ENCODE peak calls at places on chromosomes 11 and 22, in five cellular contexts. M is mammary epithelial cell, E is vagina, I is fibroblast of pulmonary artery, C is OCI-LY7. Q is an unnamed sample.

GRCh38 chr22:35656284-35656752 is 8.1 kb downstream of the APOL6 start:
- DNase-seq in C (no peak), I (no peak), E (no peak), M (no peak), Q (peak; percentile 49)

GRCh38 chr11:131037873-131038272 is 121.6 kb upstream of the SNX19 start:
- DNase-seq in C (no peak), I (no peak), E (no peak), M (no peak), Q (no peak)

GRCh38 chr22:41915035-41915782 is at the start of gene SHISA8:
- DNase-seq in I (peak; percentile 29), M (peak; percentile 32), E (no peak), C (no peak), Q (no peak)

GRCh38 chr22:36977401-36977861 is 41.8 kb downstream of the TST start:
- DNase-seq in E (no peak), M (no peak), C (peak; percentile 90), I (no peak), Q (peak; percentile 20)

GRCh38 chr11:34630544-34630943 is 9.7 kb downstream of the EHF start:
- DNase-seq in E (no peak), C (no peak), I (no peak), M (no peak), Q (no peak)

GRCh38 chr11:9302448-9302847 is 11.9 kb downstream of the TMEM41B start:
- DNase-seq in M (no peak), E (no peak), I (no peak), C (no peak), Q (peak; percentile 47)

GRCh38 chr11:12119502-12119901 is 9.1 kb downstream of the MICAL2 start:
- DNase-seq in I (no peak), C (no peak), E (no peak), M (no peak), Q (no peak)

GRCh38 chr11:118841469-118842222 is 42.0 kb upstream of the CXCR5 start:
- DNase-seq in M (no peak), C (peak; percentile 34), I (no peak), E (no peak), Q (no peak)

GRCh38 chr11:115303929-115304328 is 200.3 kb downstream of the CADM1 start:
- DNase-seq in I (no peak), E (no peak), C (no peak), M (no peak), Q (no peak)

GRCh38 chr11:129457321-129457720 is 81.7 kb downstream of the BARX2 start:
- DNase-seq in M (no peak), I (no peak), E (no peak), C (no peak), Q (no peak)

GRCh38 chr11:74538680-74539079 is 45.2 kb upstream of the LIPT2 start:
- DNase-seq in E (no peak), C (no peak), M (peak; percentile 20), I (no peak), Q (no peak)

GRCh38 chr11:27229511-27230174 is 133.4 kb downstream of the CCDC34 start:
- DNase-seq in M (no peak), E (no peak), I (no peak), C (no peak), Q (peak; percentile 68)

GRCh38 chr11:27231519-27231918 is 131.5 kb downstream of the CCDC34 start:
- DNase-seq in I (peak; percentile 67), E (no peak), C (no peak), M (no peak), Q (no peak)

GRCh38 chr11:27228232-27228631 is 134.8 kb downstream of the CCDC34 start:
- DNase-seq in I (no peak), C (no peak), M (peak; percentile 88), E (no peak), Q (no peak)

GRCh38 chr11:27228891-27229290 is 134.1 kb downstream of the CCDC34 start:
- DNase-seq in I (no peak), C (no peak), E (no peak), M (no peak), Q (no peak)

GRCh38 chr11:27230175-27230565 is 132.8 kb downstream of the CCDC34 start:
- DNase-seq in M (no peak), I (no peak), C (no peak), E (no peak), Q (no peak)
- H3K4me3 ChIP-seq in M (no peak overlapping the region), I (no peak overlapping the region), C (no peak overlapping the region), E (no peak overlapping the region), Q (no peak overlapping the region)

GRCh38 chr11:2778630-2779498 is 79.1 kb upstream of the KCNQ1OT1 start:
- DNase-seq in M (peak; percentile 30), E (peak; percentile 90), I (peak; percentile 68), C (no peak), Q (peak; percentile 79)
- TF ChIP-seq CTCF in M (peak; percentile 57), E (no peak), I (no peak), C (no peak), Q (no peak)

DNA sequence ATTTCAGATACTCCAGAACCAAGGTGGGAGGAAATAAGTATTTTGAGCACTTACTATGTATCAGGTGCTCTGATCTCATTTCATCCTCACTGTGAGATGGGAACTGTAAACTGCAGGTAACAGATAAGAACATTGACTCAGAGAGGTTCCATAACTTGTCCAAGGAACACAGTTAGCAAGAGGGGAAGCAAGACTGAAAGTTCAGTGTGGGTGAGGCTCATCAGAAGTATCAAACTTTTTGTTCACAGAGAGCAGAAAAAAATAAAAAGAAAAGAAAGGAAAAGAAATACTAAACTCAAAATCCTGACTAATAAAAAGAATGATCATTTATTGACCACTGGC is 37.1 kb downstream of the RAB30 start:
- DNase-seq in C (no peak), I (no peak), E (no peak), M (no peak), Q (no peak)
- H3K4me3 ChIP-seq in C (no peak overlapping the region), I (no peak overlapping the region), E (peak overlapping the region; percentile 19), M (no peak overlapping the region), Q (peak overlapping the region; percentile 41)

DNA sequence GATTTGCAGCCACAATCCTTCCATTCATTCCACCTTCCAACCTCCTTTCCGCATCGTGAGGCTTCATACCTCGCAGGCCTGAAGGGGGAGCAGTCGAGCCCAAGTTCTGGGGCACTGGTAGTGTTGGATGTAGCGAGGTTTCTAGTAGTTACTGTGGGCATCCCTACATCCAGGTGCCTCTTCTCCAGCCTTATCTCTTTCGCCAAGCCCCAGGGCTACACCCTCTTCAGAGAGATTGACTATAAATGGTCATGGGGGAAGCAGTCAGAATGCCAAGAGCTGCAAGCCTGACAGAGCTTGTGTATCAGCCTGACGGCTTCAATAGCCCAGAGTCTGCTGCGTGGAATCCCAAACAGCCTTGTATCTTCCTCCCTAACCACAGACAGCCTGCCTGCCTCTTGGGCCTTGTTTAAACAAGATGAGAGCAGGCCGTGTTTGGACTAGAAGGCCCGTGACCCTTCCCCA is 28.9 kb downstream of the CLMP start:
- DNase-seq in M (peak; percentile 66), E (no peak), C (peak; percentile 4), I (peak; percentile 87), Q (peak; percentile 74)
- TF ChIP-seq CTCF in M (peak; percentile 87), E (no peak), C (peak; percentile 74), I (peak; percentile 83), Q (peak; percentile 71)

GRCh38 chr22:50171319-50171964 is 911 bp downstream of the PANX2 start:
- DNase-seq in C (no peak), M (no peak), I (no peak), E (no peak), Q (no peak)

GRCh38 chr22:50169181-50169759 is 1.3 kb upstream of the PANX2 start:
- DNase-seq in I (no peak), E (no peak), C (no peak), M (no peak), Q (no peak)

GRCh38 chr22:50169774-50170341 is 673 bp upstream of the PANX2 start:
- DNase-seq in M (no peak), C (no peak), E (no peak), I (peak; percentile 37), Q (peak; percentile 20)

GRCh38 chr22:50171965-50172421 is 1.5 kb downstream of the PANX2 start:
- DNase-seq in M (no peak), I (no peak), E (no peak), C (no peak), Q (no peak)

GRCh38 chr22:50170453-50171318 is at the start of gene PANX2:
- DNase-seq in E (no peak), M (no peak), C (no peak), I (peak; percentile 24), Q (no peak)
- H3K4me3 ChIP-seq in E (peak within 1 kb of the TSS; percentile 47), M (peak within 1 kb of the TSS; percentile 46), C (peak within 1 kb of the TSS; percentile 47), I (peak within 1 kb of the TSS; percentile 56), Q (peak within 1 kb of the TSS; percentile 65)

DNA sequence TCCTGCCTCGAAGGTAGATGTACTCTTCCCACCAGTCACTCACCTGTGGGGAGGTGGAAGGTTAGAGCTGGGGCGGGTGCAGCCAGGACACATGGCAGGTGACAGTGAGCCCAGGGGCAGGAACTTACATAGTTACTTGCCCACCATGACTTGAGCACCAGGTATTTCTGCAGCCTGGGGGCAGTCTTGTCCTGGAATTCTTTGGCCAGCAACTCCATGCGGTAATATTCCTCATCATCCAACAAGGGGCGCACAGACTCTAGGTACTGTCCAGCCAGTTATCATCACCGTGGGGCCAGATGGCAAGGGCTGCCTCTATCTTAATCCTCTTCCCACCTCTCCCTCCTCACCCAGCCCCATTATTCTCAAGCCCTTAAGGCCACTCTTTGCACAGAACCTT is 2.2 kb downstream of the CPT1B start:
- DNase-seq in I (peak; percentile 71), C (no peak), E (no peak), M (peak; percentile 46), Q (peak; percentile 41)
- TF ChIP-seq CTCF in I (peak; percentile 50), C (peak; percentile 29), E (no peak), M (peak; percentile 48), Q (peak; percentile 25)

GRCh38 chr11:14642453-14642852 is 1.2 kb upstream of the PDE3B start:
- DNase-seq in E (no peak), I (no peak), M (no peak), C (no peak), Q (no peak)
- H3K4me3 ChIP-seq in E (no peak overlapping the region), I (no peak overlapping the region), M (no peak overlapping the region), C (no peak overlapping the region), Q (no peak overlapping the region)

DNA sequence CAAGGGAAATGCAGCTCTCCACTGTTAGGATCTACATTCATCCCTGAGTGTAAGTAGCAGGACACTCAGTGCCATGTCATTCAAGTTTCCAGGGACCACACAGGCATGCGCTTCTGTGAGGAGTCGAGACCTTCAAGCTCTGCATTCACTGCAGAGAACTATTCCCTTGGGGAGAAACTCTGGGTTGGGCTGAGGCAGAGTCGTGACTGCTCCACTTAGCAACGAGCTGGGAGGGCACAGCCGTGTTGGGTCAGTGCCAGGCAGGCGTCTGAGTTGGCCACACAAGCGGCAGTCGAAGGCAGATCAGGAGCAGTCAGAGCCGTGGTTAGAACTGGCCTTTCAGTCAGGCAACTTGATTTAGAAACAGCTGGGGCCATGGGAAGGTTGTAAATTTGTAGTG is 14.7 kb downstream of the MPEG1 start:
- DNase-seq in I (peak; percentile 78), E (no peak), M (no peak), C (no peak), Q (peak; percentile 36)
- TF ChIP-seq CTCF in I (no peak), E (no peak), M (no peak), C (no peak), Q (no peak)

DNA sequence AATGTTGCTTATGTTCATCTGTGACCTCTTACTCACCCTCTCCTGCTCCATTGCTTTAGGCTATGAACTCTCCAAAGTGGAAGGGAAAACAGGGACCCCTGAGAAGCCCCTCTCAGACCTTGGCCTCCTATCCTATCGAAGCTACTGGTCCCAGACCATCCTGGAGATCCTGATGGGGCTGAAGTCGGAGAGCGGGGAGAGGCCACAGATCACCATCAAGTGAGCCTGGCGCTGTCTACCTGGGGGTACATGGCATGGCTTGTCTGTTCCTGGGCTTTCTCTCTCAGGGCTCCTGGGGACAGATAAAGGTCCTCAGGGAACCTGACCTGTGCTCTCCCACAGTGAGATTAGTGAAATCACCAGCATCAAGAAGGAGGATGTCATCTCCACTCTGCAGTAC is 2.1 kb downstream of the RNASEH2C start:
- DNase-seq in I (no peak), E (no peak), C (no peak), M (no peak), Q (no peak)
- H3K4me3 ChIP-seq in I (no peak overlapping the region), E (no peak overlapping the region), C (peak overlapping the region; percentile 84), M (no peak overlapping the region), Q (peak overlapping the region; percentile 25)

Q was measured in fibroblast of the aortic adventitia.